ENCODE peak calls at places on chromosomes 6 and 20, in five cellular contexts. One of them, this sample, is unnamed.

GRCh38 chr6:33816911-33817310 is 13.1 kb upstream of the MLN start:
- DNase-seq in NCI-H524: no peak
- DNase-seq in activated T-helper 1 cell treated with anti-CD3 and anti-CD28 coated beads, Interleukin-2, amount 50 U/mL, for 16 hours: no peak
- DNase-seq in breast epithelium: no peak
- DNase-seq in activated naive CD4-positive, alpha-beta T cell treated with Interleukin-2 at 50 U/mL for 16 hours: no peak
- DNase-seq in this sample: no peak

GRCh38 chr6:158799051-158799792 is 19.9 kb downstream of the EZR start:
- DNase-seq in activated T-helper 1 cell treated with anti-CD3 and anti-CD28 coated beads, Interleukin-2, amount 50 U/mL, for 16 hours: no peak
- DNase-seq in NCI-H524: peak
- DNase-seq in activated naive CD4-positive, alpha-beta T cell treated with Interleukin-2 at 50 U/mL for 16 hours: no peak
- DNase-seq in breast epithelium: no peak
- DNase-seq in this sample: peak

GRCh38 chr6:109595998-109596397 is 95.0 kb downstream of the AK9 start:
- DNase-seq in activated T-helper 1 cell treated with anti-CD3 and anti-CD28 coated beads, Interleukin-2, amount 50 U/mL, for 16 hours: no peak
- DNase-seq in activated naive CD4-positive, alpha-beta T cell treated with Interleukin-2 at 50 U/mL for 16 hours: no peak
- DNase-seq in NCI-H524: no peak
- DNase-seq in breast epithelium: no peak
- DNase-seq in this sample: peak

GRCh38 chr20:44034965-44035635 is 120.4 kb downstream of the TOX2 start:
- DNase-seq in activated T-helper 1 cell treated with anti-CD3 and anti-CD28 coated beads, Interleukin-2, amount 50 U/mL, for 16 hours: no peak
- DNase-seq in NCI-H524: no peak
- DNase-seq in activated naive CD4-positive, alpha-beta T cell treated with Interleukin-2 at 50 U/mL for 16 hours: no peak
- DNase-seq in breast epithelium: no peak
- DNase-seq in this sample: no peak

GRCh38 chr20:51014797-51015722 is 7.8 kb downstream of the KCNG1 start:
- DNase-seq in activated naive CD4-positive, alpha-beta T cell treated with Interleukin-2 at 50 U/mL for 16 hours: peak
- DNase-seq in NCI-H524: peak
- DNase-seq in breast epithelium: no peak
- DNase-seq in activated T-helper 1 cell treated with anti-CD3 and anti-CD28 coated beads, Interleukin-2, amount 50 U/mL, for 16 hours: no peak
- DNase-seq in this sample: peak

GRCh38 chr6:43393597-43393996 is 24.1 kb upstream of the ZNF318 start:
- DNase-seq in breast epithelium: no peak
- DNase-seq in NCI-H524: no peak
- DNase-seq in activated T-helper 1 cell treated with anti-CD3 and anti-CD28 coated beads, Interleukin-2, amount 50 U/mL, for 16 hours: no peak
- DNase-seq in activated naive CD4-positive, alpha-beta T cell treated with Interleukin-2 at 50 U/mL for 16 hours: no peak
- DNase-seq in this sample: no peak

GRCh38 chr6:114376611-114377206 is 33.9 kb upstream of the HS3ST5 start:
- DNase-seq in activated naive CD4-positive, alpha-beta T cell treated with Interleukin-2 at 50 U/mL for 16 hours: no peak
- DNase-seq in NCI-H524: no peak
- DNase-seq in breast epithelium: no peak
- DNase-seq in activated T-helper 1 cell treated with anti-CD3 and anti-CD28 coated beads, Interleukin-2, amount 50 U/mL, for 16 hours: no peak
- DNase-seq in this sample: no peak

GRCh38 chr6:117304446-117304845 is 39.1 kb downstream of the VGLL2 start:
- DNase-seq in breast epithelium: no peak
- DNase-seq in activated naive CD4-positive, alpha-beta T cell treated with Interleukin-2 at 50 U/mL for 16 hours: no peak
- DNase-seq in activated T-helper 1 cell treated with anti-CD3 and anti-CD28 coated beads, Interleukin-2, amount 50 U/mL, for 16 hours: no peak
- DNase-seq in NCI-H524: no peak
- DNase-seq in this sample: no peak

GRCh38 chr20:64093013-64093503 is 8.9 kb upstream of the LKAAEAR1 start:
- DNase-seq in activated naive CD4-positive, alpha-beta T cell treated with Interleukin-2 at 50 U/mL for 16 hours: no peak
- DNase-seq in activated T-helper 1 cell treated with anti-CD3 and anti-CD28 coated beads, Interleukin-2, amount 50 U/mL, for 16 hours: no peak
- DNase-seq in breast epithelium: no peak
- DNase-seq in NCI-H524: no peak
- DNase-seq in this sample: peak

This sample was measured in NCI-H82.